ENCODE peak calls at places on chromosome 14, in six cellular contexts. R is AG09319, C is GM12891, Q is transverse colon, X is T-helper 2 cell, B is HAP-1. Z is an unnamed sample.

GRCh38 chr14:74637184-74637562 is 25.1 kb upstream of the LTBP2 start:
- DNase-seq in R (no peak), C (no peak), Q (no peak), X (no peak), B (no peak), Z (no peak)

GRCh38 chr14:67166450-67166853 is 22.8 kb upstream of the GARIN2 start:
- DNase-seq in R (peak), C (no peak), Q (peak), X (no peak), B (peak), Z (peak)

GRCh38 chr14:48937796-48938195 is 648.4 kb downstream of the RPS29 start:
- DNase-seq in R (no peak), C (no peak), Q (no peak), X (no peak), B (peak), Z (no peak)

GRCh38 chr14:74652541-74652940 is 40.5 kb upstream of the LTBP2 start:
- DNase-seq in R (no peak), C (no peak), Q (no peak), X (no peak), B (no peak), Z (no peak)

GRCh38 chr14:38248629-38249028 is 7.3 kb downstream of the CLEC14A start:
- DNase-seq in R (no peak), C (no peak), Q (no peak), X (no peak), B (no peak), Z (no peak)

GRCh38 chr14:24312736-24313507 is 1.6 kb downstream of the LTB4R start:
- DNase-seq in R (no peak), C (no peak), Q (peak), X (no peak), B (no peak), Z (peak)

GRCh38 chr14:93989939-93990338 is 7.2 kb upstream of the CCDC197 start:
- DNase-seq in R (no peak), C (no peak), Q (no peak), X (no peak), B (no peak), Z (no peak)

GRCh38 chr14:38202444-38203191 is 5.1 kb upstream of the SSTR1 start:
- DNase-seq in R (no peak), C (no peak), Q (no peak), X (no peak), B (no peak), Z (no peak)

GRCh38 chr14:58072288-58073071 is 79.5 kb downstream of the ARMH4 start:
- DNase-seq in R (peak), C (peak), Q (peak), X (no peak), B (peak), Z (no peak)

GRCh38 chr14:76961631-76962302 is 66.7 kb downstream of the IRF2BPL start:
- DNase-seq in R (peak), C (peak), Q (peak), X (peak), B (peak), Z (peak)

GRCh38 chr14:31059152-31059924 is 33.2 kb upstream of the STRN3 start:
- DNase-seq in R (peak), C (no peak), Q (peak), X (no peak), B (no peak), Z (no peak)

GRCh38 chr14:96092936-96093335 is 53.8 kb downstream of the C14orf132 start:
- DNase-seq in R (no peak), C (no peak), Q (no peak), X (no peak), B (no peak), Z (no peak)

Z was measured in T-helper 9 cell.